ENCODE peak calls at places on chromosomes 11 and 22, in six cellular contexts. I is pancreas, M is endothelial cell, J is endothelial cell of umbilical vein, F is HFFc6, A is heart left ventricle. K is an unnamed sample.

GRCh38 chr22:30879398-30879797 is 89.2 kb downstream of the MORC2 start:
- DNase-seq in I (no peak), M (no peak), J (no peak), F (no peak), A (no peak), K (no peak)

GRCh38 chr11:35933572-35933925 is 10.3 kb upstream of the LDLRAD3 start:
- DNase-seq in I (no peak), M (no peak), J (no peak), F (no peak), A (no peak), K (no peak)

GRCh38 chr11:130816941-130817607 is 99.2 kb downstream of the SNX19 start:
- DNase-seq in I (no peak), M (no peak), J (no peak), F (no peak), A (no peak), K (no peak)

GRCh38 chr11:118338637-118339061 is 3.9 kb downstream of the CD3D start:
- DNase-seq in I (no peak), M (no peak), J (no peak), F (no peak), A (peak), K (no peak)

GRCh38 chr11:62664405-62665074 is 470 bp downstream of the C11orf98 start:
- DNase-seq in I (no peak), M (no peak), J (no peak), F (no peak), A (no peak), K (no peak)

GRCh38 chr22:27631641-27632040 is 169.9 kb downstream of the MN1 start:
- DNase-seq in I (no peak), M (no peak), J (no peak), F (no peak), A (no peak), K (no peak)

GRCh38 chr11:62842171-62842717 is 2.9 kb upstream of the WDR74 start:
- DNase-seq in I (no peak), M (peak), J (no peak), F (no peak), A (peak), K (no peak)

GRCh38 chr11:29009426-29009825 is 901.2 kb downstream of the METTL15 start:
- DNase-seq in I (no peak), M (no peak), J (no peak), F (peak), A (no peak), K (no peak)

GRCh38 chr22:46262449-46263207 is 515 bp downstream of the PKDREJ start:
- DNase-seq in I (peak), M (peak), J (peak), F (no peak), A (peak), K (no peak)

GRCh38 chr22:45925811-45926351 is 51.1 kb downstream of the WNT7B start:
- DNase-seq in I (no peak), M (no peak), J (no peak), F (no peak), A (no peak), K (no peak)

GRCh38 chr11:35593143-35593542 is 25.1 kb upstream of the FJX1 start:
- DNase-seq in I (no peak), M (no peak), J (no peak), F (peak), A (no peak), K (peak)

GRCh38 chr22:33697640-33698039 is 222.6 kb downstream of the LARGE1 start:
- DNase-seq in I (no peak), M (no peak), J (no peak), F (no peak), A (no peak), K (no peak)

GRCh38 chr11:128776088-128776433 is 82.2 kb downstream of the FLI1 start:
- DNase-seq in I (no peak), M (no peak), J (no peak), F (no peak), A (no peak), K (no peak)

GRCh38 chr11:35927067-35927466 is 16.8 kb upstream of the LDLRAD3 start:
- DNase-seq in I (no peak), M (no peak), J (no peak), F (no peak), A (no peak), K (no peak)